ENCODE peak calls at places on chromosomes 7 and 10, in four cellular contexts. One of them, this sample, is unnamed.

GRCh38 chr7:33155811-33156210 is 26.4 kb downstream of the BBS9 start:
- DNase-seq in iris pigment epithelial cell: peak; percentile 79
- DNase-seq in PC-3: no peak
- DNase-seq in hepatocyte: no peak
- DNase-seq in this sample: no peak

GRCh38 chr7:127809285-127809702 is 157.3 kb downstream of the SND1 start:
- DNase-seq in PC-3: peak; percentile 37
- DNase-seq in iris pigment epithelial cell: peak; percentile 76
- DNase-seq in hepatocyte: no peak
- DNase-seq in this sample: no peak

GRCh38 chr10:44853148-44853734 is 57.9 kb upstream of the TMEM72 start:
- DNase-seq in hepatocyte: no peak
- DNase-seq in PC-3: peak; percentile 53
- DNase-seq in iris pigment epithelial cell: peak; percentile 36
- DNase-seq in this sample: peak; percentile 57

GRCh38 chr10:10942441-10942840 is 75.2 kb upstream of the CELF2 start:
- DNase-seq in PC-3: no peak
- DNase-seq in iris pigment epithelial cell: peak; percentile 11
- DNase-seq in hepatocyte: no peak
- DNase-seq in this sample: no peak

GRCh38 chr7:90994601-90995000 is 269.6 kb upstream of the FZD1 start:
- DNase-seq in iris pigment epithelial cell: no peak
- DNase-seq in PC-3: no peak
- DNase-seq in hepatocyte: no peak
- DNase-seq in this sample: no peak

GRCh38 chr7:50534690-50535290 is 30.4 kb downstream of the DDC start:
- DNase-seq in iris pigment epithelial cell: peak; percentile 99
- DNase-seq in hepatocyte: peak; percentile 76
- DNase-seq in PC-3: peak; percentile 98
- DNase-seq in this sample: peak; percentile 66

GRCh38 chr7:134421998-134422397 is 36.9 kb downstream of the AKR1B1 start:
- DNase-seq in PC-3: peak; percentile 62
- DNase-seq in hepatocyte: no peak
- DNase-seq in iris pigment epithelial cell: no peak
- DNase-seq in this sample: peak; percentile 59

GRCh38 chr7:28041508-28042314 is 138.9 kb downstream of the JAZF1 start:
- DNase-seq in hepatocyte: no peak
- DNase-seq in PC-3: peak; percentile 77
- DNase-seq in iris pigment epithelial cell: peak; percentile 87
- DNase-seq in this sample: peak; percentile 17

GRCh38 chr10:72979709-72980108 is 25.1 kb upstream of the PLA2G12B start:
- DNase-seq in hepatocyte: no peak
- DNase-seq in PC-3: no peak
- DNase-seq in iris pigment epithelial cell: no peak
- DNase-seq in this sample: no peak

GRCh38 chr7:130994378-130995115 is 260.5 kb upstream of the KLF14 start:
- DNase-seq in iris pigment epithelial cell: no peak
- DNase-seq in PC-3: no peak
- DNase-seq in hepatocyte: peak; percentile 16
- DNase-seq in this sample: no peak

GRCh38 chr7:76515999-76516443 is 5.7 kb downstream of the UPK3B start:
- DNase-seq in iris pigment epithelial cell: no peak
- DNase-seq in hepatocyte: no peak
- DNase-seq in PC-3: peak; percentile 51
- DNase-seq in this sample: no peak

GRCh38 chr7:16801111-16801542 is 3.7 kb downstream of the AGR2 start:
- DNase-seq in PC-3: peak; percentile 94
- DNase-seq in iris pigment epithelial cell: peak; percentile 79
- DNase-seq in hepatocyte: peak; percentile 76
- DNase-seq in this sample: peak; percentile 25

GRCh38 chr10:117933036-117933435 is 113.7 kb downstream of the RAB11FIP2 start:
- DNase-seq in hepatocyte: no peak
- DNase-seq in iris pigment epithelial cell: peak; percentile 73
- DNase-seq in PC-3: peak; percentile 63
- DNase-seq in this sample: no peak

GRCh38 chr7:98870807-98871491 is 1.1 kb upstream of the TMEM130 start:
- DNase-seq in hepatocyte: no peak
- DNase-seq in iris pigment epithelial cell: no peak
- DNase-seq in PC-3: no peak
- DNase-seq in this sample: no peak

GRCh38 chr10:61337741-61338140 is 115.4 kb downstream of the TMEM26 start:
- DNase-seq in PC-3: no peak
- DNase-seq in hepatocyte: no peak
- DNase-seq in iris pigment epithelial cell: no peak
- DNase-seq in this sample: no peak

GRCh38 chr10:124287791-124288190 is 130.9 kb downstream of the OAT start:
- DNase-seq in hepatocyte: no peak
- DNase-seq in iris pigment epithelial cell: no peak
- DNase-seq in PC-3: no peak
- DNase-seq in this sample: no peak

This sample was measured in lung microvascular endothelial cell.